ENCODE peak calls at places on chromosomes 6 and 20, in four cellular contexts. O is COR-L47; M is NCI-H1092 treated with DMSO at 0.1 percent for 48 hours; G is stimulated activated CD8-positive, alpha-beta memory T cell treated with anti-CD3 and anti-CD28 coated beads, Interleukin-4, amount 100 ng/mL, for 48 hours. R is an unnamed sample.

GRCh38 chr6:106128981-106129761 is 43.0 kb downstream of the PRDM1 start:
- DNase-seq in O (no peak), M (no peak), G (no peak), R (peak; percentile 88)

GRCh38 chr6:166202321-166202733 is 34.7 kb upstream of the TBXT start:
- DNase-seq in O (no peak), M (no peak), G (no peak), R (no peak)

GRCh38 chr6:15754035-15754705 is 91.3 kb upstream of the DTNBP1 start:
- DNase-seq in M (no peak), O (no peak), G (no peak), R (no peak)

GRCh38 chr6:39419607-39420006 is 97.1 kb upstream of the KCNK16 start:
- DNase-seq in G (no peak), O (no peak), M (no peak), R (no peak)

GRCh38 chr20:53872081-53872541 is 198.3 kb downstream of the BCAS1 start:
- DNase-seq in G (no peak), M (no peak), O (no peak), R (no peak)

GRCh38 chr20:61699184-61700066 is 366.3 kb downstream of the TAF4 start:
- DNase-seq in M (no peak), G (no peak), O (no peak), R (no peak)

GRCh38 chr6:13762648-13763441 is 51.2 kb upstream of the RANBP9 start:
- DNase-seq in M (peak; percentile 5), O (no peak), G (peak; percentile 41), R (peak; percentile 61)

GRCh38 chr20:45377191-45377775 is 842 bp downstream of the TP53TG5 start:
- DNase-seq in G (no peak), O (no peak), M (no peak), R (peak; percentile 46)

GRCh38 chr20:35370751-35371150 is 41.0 kb downstream of the UQCC1 start:
- DNase-seq in G (no peak), M (no peak), O (no peak), R (no peak)

GRCh38 chr6:163626073-163626867 is 211.8 kb downstream of the QKI start:
- DNase-seq in O (no peak), M (no peak), G (no peak), R (no peak)

GRCh38 chr6:41093729-41094128 is 21.0 kb downstream of the NFYA start:
- DNase-seq in O (no peak), G (no peak), M (no peak), R (no peak)

GRCh38 chr20:18639501-18639979 is 51.7 kb downstream of the DTD1 start:
- DNase-seq in G (no peak), O (no peak), M (no peak), R (no peak)

GRCh38 chr6:77181749-77182148 is 281.5 kb downstream of the HTR1B start:
- DNase-seq in M (no peak), G (no peak), O (no peak), R (no peak)

GRCh38 chr20:32067234-32067821 is 15.3 kb downstream of the HCK start:
- DNase-seq in O (no peak), M (no peak), G (no peak), R (peak; percentile 96)

R was measured in NCI-H526 treated with DMSO at 0.1 percent for 48 hours.